ENCODE peak calls at places on chromosome 5, in seven cellular contexts. I is activated T-helper 1 cell treated with anti-CD3 and anti-CD28 coated beads, Interleukin-12 subunit alpha, Interleukin-12 subunit beta, Interleukin-2, Interleukin-4 antibody, amounts not matched to agents 30 ng/mL and 10 ng/mL and 1 ng/mL, durations not matched to agents 14 hours and 24 hours and 36 hours; F is T-cell; P is activated naive CD4-positive, alpha-beta T cell treated with anti-CD3 and anti-CD28 coated beads for 36 hours; G is stimulated activated CD8-positive, alpha-beta memory T cell treated with anti-CD3 and anti-CD28 coated beads, Interleukin-2, amount 100 ng/mL, for 1 hour; H is activated T-cell treated with anti-CD3 and anti-CD28 coated beads, Interleukin-2, amount 50 U/mL, for 48 hours; M is GM23248. A is an unnamed sample.

GRCh38 chr5:118336468-118336867 is 651.9 kb downstream of the DTWD2 start:
- DNase-seq in I (no peak), F (no peak), P (no peak), G (no peak), H (no peak), M (no peak), A (no peak)

GRCh38 chr5:1195439-1195838 is 6.0 kb upstream of the SLC6A19 start:
- DNase-seq in I (no peak), F (no peak), P (no peak), G (no peak), H (no peak), M (no peak), A (no peak)

GRCh38 chr5:115575167-115576070 is 26.9 kb downstream of the TICAM2 start:
- DNase-seq in I (no peak), F (no peak), P (no peak), G (no peak), H (no peak), M (peak; percentile 71), A (no peak)

GRCh38 chr5:6711409-6712135 is 1.7 kb upstream of the TENT4A start:
- DNase-seq in I (no peak), F (no peak), P (no peak), G (no peak), H (no peak), M (no peak), A (no peak)

GRCh38 chr5:94731471-94731870 is 113.0 kb downstream of the SLF1 start:
- DNase-seq in I (no peak), F (no peak), P (no peak), G (no peak), H (no peak), M (no peak), A (no peak)

GRCh38 chr5:170861855-170862766 is at the start of gene RANBP17:
- DNase-seq in I (no peak), F (no peak), P (no peak), G (no peak), H (no peak), M (peak; percentile 82), A (no peak)

GRCh38 chr5:117893211-117893610 is 1095.1 kb downstream of the DTWD2 start:
- DNase-seq in I (no peak), F (no peak), P (no peak), G (no peak), H (no peak), M (no peak), A (no peak)

GRCh38 chr5:26054594-26054993 is 983.8 kb downstream of the CDH9 start:
- DNase-seq in I (no peak), F (no peak), P (no peak), G (no peak), H (no peak), M (no peak), A (no peak)

GRCh38 chr5:14164764-14165163 is 21.6 kb downstream of the TRIO start:
- DNase-seq in I (no peak), F (no peak), P (no peak), G (no peak), H (no peak), M (peak; percentile 2), A (no peak)

GRCh38 chr5:51860532-51861018 is 477.3 kb downstream of the ISL1 start:
- DNase-seq in I (no peak), F (no peak), P (no peak), G (no peak), H (no peak), M (no peak), A (no peak)

GRCh38 chr5:100777680-100778281 is 125.3 kb downstream of the ST8SIA4 start:
- DNase-seq in I (no peak), F (no peak), P (peak; percentile 56), G (no peak), H (no peak), M (peak; percentile 86), A (no peak)

GRCh38 chr5:151072234-151073025 is 8.4 kb downstream of the TNIP1 start:
- DNase-seq in I (no peak), F (no peak), P (no peak), G (no peak), H (no peak), M (peak; percentile 79), A (no peak)

GRCh38 chr5:113514263-113514590 is 733 bp downstream of the YTHDC2 start:
- DNase-seq in I (no peak), F (no peak), P (no peak), G (no peak), H (no peak), M (peak; percentile 61), A (no peak)

GRCh38 chr5:126594077-126594476 is 942 bp downstream of the ALDH7A1 start:
- DNase-seq in I (no peak), F (no peak), P (no peak), G (no peak), H (no peak), M (peak; percentile 40), A (no peak)

GRCh38 chr5:173035904-173036707 is 20.0 kb upstream of the CREBRF start:
- DNase-seq in I (no peak), F (no peak), P (peak; percentile 72), G (no peak), H (peak; percentile 67), M (no peak), A (no peak)

GRCh38 chr5:178757410-178757809 is 27.0 kb upstream of the ZNF354A start:
- DNase-seq in I (no peak), F (no peak), P (no peak), G (no peak), H (no peak), M (no peak), A (no peak)

GRCh38 chr5:142680605-142681259 is 5.2 kb downstream of the FGF1 start:
- DNase-seq in I (no peak), F (no peak), P (no peak), G (no peak), H (no peak), M (peak; percentile 63), A (no peak)

GRCh38 chr5:3593771-3594513 is 1.7 kb upstream of the IRX1 start:
- DNase-seq in I (no peak), F (no peak), P (no peak), G (no peak), H (no peak), M (peak; percentile 89), A (no peak)

GRCh38 chr5:40679071-40679997 is at the start of gene PTGER4:
- DNase-seq in I (peak; percentile 91), F (peak; percentile 85), P (peak; percentile 95), G (peak; percentile 86), H (peak; percentile 94), M (peak; percentile 94), A (peak; percentile 87)

GRCh38 chr5:39947657-39948056 is 522.9 kb upstream of the DAB2 start:
- DNase-seq in I (no peak), F (no peak), P (peak; percentile 6), G (no peak), H (no peak), M (peak; percentile 46), A (no peak)

GRCh38 chr5:173800340-173800739 is 87.8 kb upstream of the CPEB4 start:
- DNase-seq in I (no peak), F (no peak), P (no peak), G (no peak), H (no peak), M (no peak), A (no peak)

GRCh38 chr5:35904443-35905132 is 33.8 kb downstream of the CAPSL start:
- DNase-seq in I (peak; percentile 24), F (no peak), P (peak; percentile 77), G (no peak), H (no peak), M (no peak), A (no peak)

A was measured in T follicular helper cell.